ENCODE peak calls at places on chromosomes 2 and 18, in ten cellular contexts. One of them, this sample, is unnamed.

GRCh38 chr18:77366067-77366724 is 116.5 kb downstream of the GALR1 start:
- DNase-seq in progenitor cell of endocrine pancreas: no peak
- DNase-seq in body of pancreas: no peak
- DNase-seq in transverse colon: no peak
- DNase-seq in heart right ventricle: peak; percentile 26
- DNase-seq in heart left ventricle: no peak
- DNase-seq in foreskin fibroblast: no peak
- DNase-seq in mucosa of descending colon: no peak
- DNase-seq in lower lobe of right lung: no peak
- DNase-seq in pancreas: no peak
- DNase-seq in this sample: no peak

GRCh38 chr2:64401501-64401880 is 52.5 kb upstream of the LGALSL start:
- DNase-seq in transverse colon: peak; percentile 51
- DNase-seq in mucosa of descending colon: peak; percentile 70
- DNase-seq in pancreas: no peak
- DNase-seq in heart right ventricle: no peak
- DNase-seq in body of pancreas: no peak
- DNase-seq in lower lobe of right lung: no peak
- DNase-seq in heart left ventricle: no peak
- DNase-seq in foreskin fibroblast: no peak
- DNase-seq in progenitor cell of endocrine pancreas: no peak
- DNase-seq in this sample: no peak

GRCh38 chr2:240196716-240197438 is 56.4 kb upstream of the OTOS start:
- DNase-seq in mucosa of descending colon: no peak
- DNase-seq in pancreas: no peak
- DNase-seq in heart left ventricle: no peak
- DNase-seq in foreskin fibroblast: no peak
- DNase-seq in heart right ventricle: no peak
- DNase-seq in body of pancreas: no peak
- DNase-seq in transverse colon: no peak
- DNase-seq in progenitor cell of endocrine pancreas: no peak
- DNase-seq in lower lobe of right lung: no peak
- DNase-seq in this sample: no peak

GRCh38 chr2:25286025-25286400 is 55.7 kb downstream of the DNMT3A start:
- DNase-seq in progenitor cell of endocrine pancreas: no peak
- DNase-seq in body of pancreas: peak; percentile 48
- DNase-seq in heart right ventricle: no peak
- DNase-seq in foreskin fibroblast: no peak
- DNase-seq in heart left ventricle: no peak
- DNase-seq in lower lobe of right lung: peak; percentile 61
- DNase-seq in mucosa of descending colon: no peak
- DNase-seq in transverse colon: peak; percentile 44
- DNase-seq in pancreas: no peak
- DNase-seq in this sample: peak; percentile 75

GRCh38 chr2:129777757-129778607 is 201.5 kb upstream of the RAB6C start:
- DNase-seq in foreskin fibroblast: no peak
- DNase-seq in progenitor cell of endocrine pancreas: no peak
- DNase-seq in body of pancreas: no peak
- DNase-seq in heart right ventricle: no peak
- DNase-seq in heart left ventricle: no peak
- DNase-seq in transverse colon: no peak
- DNase-seq in pancreas: no peak
- DNase-seq in mucosa of descending colon: no peak
- DNase-seq in lower lobe of right lung: no peak
- DNase-seq in this sample: no peak

GRCh38 chr18:38847326-38847725 is 1281.7 kb upstream of the CELF4 start:
- DNase-seq in progenitor cell of endocrine pancreas: no peak
- DNase-seq in lower lobe of right lung: no peak
- DNase-seq in body of pancreas: no peak
- DNase-seq in mucosa of descending colon: no peak
- DNase-seq in pancreas: no peak
- DNase-seq in transverse colon: no peak
- DNase-seq in foreskin fibroblast: no peak
- DNase-seq in heart left ventricle: no peak
- DNase-seq in heart right ventricle: no peak
- DNase-seq in this sample: no peak

GRCh38 chr2:151251012-151251411 is 10.7 kb downstream of the RBM43 start:
- DNase-seq in heart right ventricle: no peak
- DNase-seq in lower lobe of right lung: no peak
- DNase-seq in heart left ventricle: no peak
- DNase-seq in pancreas: no peak
- DNase-seq in transverse colon: no peak
- DNase-seq in mucosa of descending colon: no peak
- DNase-seq in body of pancreas: no peak
- DNase-seq in foreskin fibroblast: peak; percentile 67
- DNase-seq in progenitor cell of endocrine pancreas: no peak
- DNase-seq in this sample: no peak

GRCh38 chr2:199405241-199405640 is 52.5 kb downstream of the SATB2 start:
- DNase-seq in foreskin fibroblast: no peak
- DNase-seq in transverse colon: no peak
- DNase-seq in pancreas: no peak
- DNase-seq in lower lobe of right lung: no peak
- DNase-seq in body of pancreas: peak; percentile 10
- DNase-seq in progenitor cell of endocrine pancreas: no peak
- DNase-seq in heart left ventricle: no peak
- DNase-seq in heart right ventricle: no peak
- DNase-seq in mucosa of descending colon: no peak
- DNase-seq in this sample: no peak

GRCh38 chr2:68908392-68908970 is 37.3 kb upstream of the BMP10 start:
- DNase-seq in pancreas: peak; percentile 64
- DNase-seq in lower lobe of right lung: peak; percentile 80
- DNase-seq in body of pancreas: peak; percentile 89
- DNase-seq in heart left ventricle: peak; percentile 60
- DNase-seq in heart right ventricle: peak; percentile 50
- DNase-seq in progenitor cell of endocrine pancreas: no peak
- DNase-seq in transverse colon: peak; percentile 88
- DNase-seq in mucosa of descending colon: peak; percentile 90
- DNase-seq in foreskin fibroblast: peak; percentile 14
- DNase-seq in this sample: peak; percentile 74

GRCh38 chr2:122535960-122536517 is 780.6 kb downstream of the TSN start:
- DNase-seq in mucosa of descending colon: no peak
- DNase-seq in body of pancreas: no peak
- DNase-seq in transverse colon: no peak
- DNase-seq in progenitor cell of endocrine pancreas: no peak
- DNase-seq in heart right ventricle: no peak
- DNase-seq in lower lobe of right lung: no peak
- DNase-seq in pancreas: no peak
- DNase-seq in heart left ventricle: no peak
- DNase-seq in foreskin fibroblast: no peak
- DNase-seq in this sample: no peak

GRCh38 chr2:30605184-30605583 is 158.1 kb downstream of the LCLAT1 start:
- DNase-seq in heart right ventricle: no peak
- DNase-seq in heart left ventricle: no peak
- DNase-seq in transverse colon: no peak
- DNase-seq in lower lobe of right lung: no peak
- DNase-seq in foreskin fibroblast: no peak
- DNase-seq in progenitor cell of endocrine pancreas: no peak
- DNase-seq in mucosa of descending colon: no peak
- DNase-seq in body of pancreas: no peak
- DNase-seq in pancreas: no peak
- DNase-seq in this sample: no peak

DNA sequence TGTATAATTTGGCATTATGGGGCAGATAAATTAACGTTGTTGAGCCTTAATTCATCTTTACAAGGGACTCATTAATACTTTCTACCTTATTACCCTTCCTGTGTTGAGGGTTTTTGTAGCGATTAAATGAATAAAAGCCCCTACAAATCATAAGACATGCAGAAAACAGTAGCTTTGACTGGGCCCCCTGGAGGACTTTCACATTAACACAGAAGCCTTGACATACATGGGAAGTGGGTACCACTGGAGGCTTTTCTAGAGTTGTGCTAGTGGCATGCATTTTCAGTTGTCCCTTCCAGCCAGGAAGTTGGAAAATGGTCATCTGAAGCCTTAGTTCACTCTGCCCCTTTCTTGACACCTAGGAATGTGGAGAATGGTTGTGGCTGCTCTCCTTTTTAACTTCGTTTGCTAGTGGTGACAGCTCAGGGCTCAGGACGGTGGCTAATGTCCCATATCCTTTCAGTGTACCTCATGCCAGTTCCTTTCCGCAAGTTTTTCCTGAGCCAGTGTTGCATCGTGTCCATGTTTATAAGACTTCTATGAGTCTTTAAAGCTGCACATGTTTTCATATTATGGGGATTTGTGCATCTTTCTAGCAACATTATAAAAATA is 30.3 kb downstream of the MTA3 start:
- DNase-seq in heart left ventricle: no peak
- DNase-seq in transverse colon: no peak
- DNase-seq in heart right ventricle: no peak
- DNase-seq in lower lobe of right lung: no peak
- DNase-seq in body of pancreas: no peak
- DNase-seq in foreskin fibroblast: no peak
- DNase-seq in progenitor cell of endocrine pancreas: no peak
- DNase-seq in pancreas: no peak
- DNase-seq in mucosa of descending colon: no peak
- DNase-seq in this sample: no peak
- TF ChIP-seq CTCF in heart left ventricle: no peak
- TF ChIP-seq CTCF in transverse colon: no peak
- TF ChIP-seq CTCF in heart right ventricle: no peak
- TF ChIP-seq CTCF in lower lobe of right lung: no peak
- TF ChIP-seq CTCF in body of pancreas: no peak
- TF ChIP-seq CTCF in foreskin fibroblast: no peak
- TF ChIP-seq CTCF in progenitor cell of endocrine pancreas: no peak
- TF ChIP-seq CTCF in pancreas: no peak
- TF ChIP-seq CTCF in mucosa of descending colon: no peak
- TF ChIP-seq CTCF in this sample: no peak

GRCh38 chr18:33201509-33201926 is 239.0 kb downstream of the CCDC178 start:
- DNase-seq in lower lobe of right lung: no peak
- DNase-seq in foreskin fibroblast: no peak
- DNase-seq in heart right ventricle: no peak
- DNase-seq in heart left ventricle: no peak
- DNase-seq in transverse colon: peak; percentile 9
- DNase-seq in progenitor cell of endocrine pancreas: no peak
- DNase-seq in pancreas: no peak
- DNase-seq in mucosa of descending colon: peak; percentile 63
- DNase-seq in body of pancreas: peak; percentile 30
- DNase-seq in this sample: no peak
- TF ChIP-seq CTCF in lower lobe of right lung: peak; percentile 48
- TF ChIP-seq CTCF in foreskin fibroblast: peak; percentile 14
- TF ChIP-seq CTCF in heart right ventricle: peak; percentile 31
- TF ChIP-seq CTCF in heart left ventricle: peak; percentile 38
- TF ChIP-seq CTCF in transverse colon: peak; percentile 32
- TF ChIP-seq CTCF in progenitor cell of endocrine pancreas: peak; percentile 75
- TF ChIP-seq CTCF in pancreas: peak; percentile 43
- TF ChIP-seq CTCF in mucosa of descending colon: peak; percentile 39
- TF ChIP-seq CTCF in body of pancreas: peak; percentile 55
- TF ChIP-seq CTCF in this sample: no peak

DNA sequence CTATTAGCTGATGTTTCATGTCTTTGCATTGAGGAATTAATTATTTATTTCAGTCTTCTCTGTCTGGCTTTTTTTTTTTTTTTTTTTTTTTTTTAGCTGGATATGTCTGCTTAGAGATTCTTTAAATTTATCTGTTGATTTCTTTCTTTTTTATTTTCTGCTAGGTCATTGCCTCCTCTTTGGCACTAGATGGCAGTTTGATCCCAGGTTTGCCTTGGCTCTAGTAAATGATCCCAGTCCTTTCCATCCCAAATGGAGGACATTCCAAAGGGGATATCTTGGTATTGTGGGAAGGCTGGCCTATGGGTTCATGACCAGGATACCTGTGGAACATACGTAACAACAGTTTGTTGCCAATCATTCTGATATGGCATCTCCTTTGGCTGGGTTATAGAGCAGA is 339.5 kb upstream of the GCFC2 start:
- DNase-seq in pancreas: no peak
- DNase-seq in foreskin fibroblast: no peak
- DNase-seq in heart left ventricle: no peak
- DNase-seq in transverse colon: no peak
- DNase-seq in mucosa of descending colon: no peak
- DNase-seq in progenitor cell of endocrine pancreas: no peak
- DNase-seq in lower lobe of right lung: no peak
- DNase-seq in body of pancreas: no peak
- DNase-seq in heart right ventricle: no peak
- DNase-seq in this sample: no peak
- TF ChIP-seq CTCF in pancreas: no peak
- TF ChIP-seq CTCF in foreskin fibroblast: no peak
- TF ChIP-seq CTCF in heart left ventricle: no peak
- TF ChIP-seq CTCF in transverse colon: no peak
- TF ChIP-seq CTCF in mucosa of descending colon: no peak
- TF ChIP-seq CTCF in progenitor cell of endocrine pancreas: no peak
- TF ChIP-seq CTCF in lower lobe of right lung: no peak
- TF ChIP-seq CTCF in body of pancreas: no peak
- TF ChIP-seq CTCF in heart right ventricle: no peak
- TF ChIP-seq CTCF in this sample: no peak

GRCh38 chr2:20682166-20682565 is 15.2 kb downstream of the GDF7 start:
- DNase-seq in foreskin fibroblast: no peak
- DNase-seq in heart left ventricle: no peak
- DNase-seq in lower lobe of right lung: no peak
- DNase-seq in heart right ventricle: no peak
- DNase-seq in mucosa of descending colon: no peak
- DNase-seq in transverse colon: no peak
- DNase-seq in progenitor cell of endocrine pancreas: no peak
- DNase-seq in body of pancreas: no peak
- DNase-seq in pancreas: no peak
- DNase-seq in this sample: no peak
- TF ChIP-seq CTCF in foreskin fibroblast: peak; percentile 88
- TF ChIP-seq CTCF in heart left ventricle: peak; percentile 52
- TF ChIP-seq CTCF in lower lobe of right lung: peak; percentile 52
- TF ChIP-seq CTCF in heart right ventricle: peak; percentile 49
- TF ChIP-seq CTCF in mucosa of descending colon: no peak
- TF ChIP-seq CTCF in transverse colon: no peak
- TF ChIP-seq CTCF in progenitor cell of endocrine pancreas: peak; percentile 68
- TF ChIP-seq CTCF in body of pancreas: peak; percentile 32
- TF ChIP-seq CTCF in pancreas: no peak
- TF ChIP-seq CTCF in this sample: peak; percentile 6

GRCh38 chr2:179261161-179261825 is 3.3 kb downstream of the SESTD1 start:
- DNase-seq in heart left ventricle: no peak
- DNase-seq in pancreas: no peak
- DNase-seq in progenitor cell of endocrine pancreas: no peak
- DNase-seq in mucosa of descending colon: no peak
- DNase-seq in foreskin fibroblast: no peak
- DNase-seq in heart right ventricle: no peak
- DNase-seq in body of pancreas: no peak
- DNase-seq in lower lobe of right lung: no peak
- DNase-seq in transverse colon: no peak
- DNase-seq in this sample: no peak
- TF ChIP-seq CTCF in heart left ventricle: no peak
- TF ChIP-seq CTCF in pancreas: no peak
- TF ChIP-seq CTCF in progenitor cell of endocrine pancreas: peak; percentile 26
- TF ChIP-seq CTCF in mucosa of descending colon: no peak
- TF ChIP-seq CTCF in foreskin fibroblast: no peak
- TF ChIP-seq CTCF in heart right ventricle: no peak
- TF ChIP-seq CTCF in body of pancreas: peak; percentile 17
- TF ChIP-seq CTCF in lower lobe of right lung: no peak
- TF ChIP-seq CTCF in transverse colon: peak; percentile 29
- TF ChIP-seq CTCF in this sample: no peak

GRCh38 chr2:192286093-192286701 is 91.5 kb upstream of the TMEFF2 start:
- DNase-seq in foreskin fibroblast: peak; percentile 37
- DNase-seq in body of pancreas: no peak
- DNase-seq in transverse colon: no peak
- DNase-seq in pancreas: no peak
- DNase-seq in heart right ventricle: no peak
- DNase-seq in heart left ventricle: no peak
- DNase-seq in progenitor cell of endocrine pancreas: no peak
- DNase-seq in lower lobe of right lung: no peak
- DNase-seq in mucosa of descending colon: no peak
- DNase-seq in this sample: no peak
- TF ChIP-seq CTCF in foreskin fibroblast: peak; percentile 55
- TF ChIP-seq CTCF in body of pancreas: no peak
- TF ChIP-seq CTCF in transverse colon: no peak
- TF ChIP-seq CTCF in pancreas: no peak
- TF ChIP-seq CTCF in heart right ventricle: peak; percentile 25
- TF ChIP-seq CTCF in heart left ventricle: peak; percentile 31
- TF ChIP-seq CTCF in progenitor cell of endocrine pancreas: peak; percentile 54
- TF ChIP-seq CTCF in lower lobe of right lung: peak; percentile 22
- TF ChIP-seq CTCF in mucosa of descending colon: no peak
- TF ChIP-seq CTCF in this sample: peak; percentile 20

GRCh38 chr2:172977330-172978052 is 98.2 kb upstream of the MAP3K20 start:
- DNase-seq in foreskin fibroblast: no peak
- DNase-seq in mucosa of descending colon: no peak
- DNase-seq in heart left ventricle: no peak
- DNase-seq in body of pancreas: no peak
- DNase-seq in transverse colon: no peak
- DNase-seq in heart right ventricle: no peak
- DNase-seq in pancreas: no peak
- DNase-seq in lower lobe of right lung: no peak
- DNase-seq in progenitor cell of endocrine pancreas: no peak
- DNase-seq in this sample: no peak
- TF ChIP-seq CTCF in foreskin fibroblast: peak; percentile 14
- TF ChIP-seq CTCF in mucosa of descending colon: no peak
- TF ChIP-seq CTCF in heart left ventricle: peak; percentile 53
- TF ChIP-seq CTCF in body of pancreas: no peak
- TF ChIP-seq CTCF in transverse colon: no peak
- TF ChIP-seq CTCF in heart right ventricle: peak; percentile 58
- TF ChIP-seq CTCF in pancreas: no peak
- TF ChIP-seq CTCF in lower lobe of right lung: no peak
- TF ChIP-seq CTCF in progenitor cell of endocrine pancreas: no peak
- TF ChIP-seq CTCF in this sample: no peak

This sample was measured in GM20000.